ENCODE peak calls at places on chromosomes 11 and 22, in seven cellular contexts. V, T, W, L, E, H and R are unnamed samples.
A peak's percentile ranks its signal among the peaks of the same experiment; 100 is the strongest.

GRCh38 chr11:31702966-31703365 is 108.2 kb downstream of the PAX6 start:
- DNase-seq in V (no peak), T (no peak), W (peak; percentile 67), L (peak; percentile 52), E (peak; percentile 24), H (no peak), R (peak; percentile 6)

GRCh38 chr22:17733484-17733883 is 40.8 kb downstream of the BID start:
- DNase-seq in V (no peak), T (no peak), W (peak; percentile 64), L (peak; percentile 65), E (no peak), H (no peak), R (no peak)

GRCh38 chr22:23070418-23071162 is at the start of gene GNAZ:
- DNase-seq in V (no peak), T (no peak), W (no peak), L (no peak), E (no peak), H (peak; percentile 45), R (no peak)

GRCh38 chr22:49090853-49091135 is 736.9 kb downstream of the BRD1 start:
- DNase-seq in V (no peak), T (no peak), W (no peak), L (no peak), E (no peak), H (no peak), R (no peak)

GRCh38 chr22:44676441-44677298 is 25.3 kb upstream of the PRR5 start:
- DNase-seq in V (no peak), T (no peak), W (peak; percentile 13), L (no peak), E (no peak), H (no peak), R (no peak)

GRCh38 chr22:45511847-45512261 is 9.2 kb downstream of the FBLN1 start:
- DNase-seq in V (no peak), T (no peak), W (peak; percentile 93), L (no peak), E (peak; percentile 70), H (peak; percentile 77), R (peak; percentile 80)

GRCh38 chr11:44747339-44747738 is 20.6 kb downstream of the TSPAN18 start:
- DNase-seq in V (no peak), T (no peak), W (peak; percentile 21), L (no peak), E (no peak), H (no peak), R (no peak)

GRCh38 chr22:29979645-29980303 is 96.8 kb downstream of the MTMR3 start:
- DNase-seq in V (peak; percentile 11), T (no peak), W (no peak), L (no peak), E (no peak), H (no peak), R (no peak)

GRCh38 chr11:4083198-4083597 is 11.4 kb upstream of the RRM1 start:
- DNase-seq in V (no peak), T (no peak), W (no peak), L (no peak), E (no peak), H (no peak), R (no peak)

GRCh38 chr11:96567193-96567592 is 177.4 kb downstream of the JRKL start:
- DNase-seq in V (no peak), T (no peak), W (no peak), L (no peak), E (no peak), H (no peak), R (peak; percentile 31)

GRCh38 chr11:123480290-123480815 is 50.3 kb downstream of the GRAMD1B start:
- DNase-seq in V (no peak), T (no peak), W (no peak), L (no peak), E (no peak), H (no peak), R (no peak)

GRCh38 chr11:66311965-66312548 is 4.8 kb downstream of the CD248 start:
- DNase-seq in V (peak; percentile 85), T (peak; percentile 96), W (peak; percentile 89), L (peak; percentile 88), E (peak; percentile 84), H (peak; percentile 96), R (peak; percentile 95)

GRCh38 chr11:69983571-69983877 is 94.6 kb upstream of the ANO1 start:
- DNase-seq in V (no peak), T (no peak), W (no peak), L (no peak), E (no peak), H (no peak), R (no peak)

GRCh38 chr22:44270556-44270880 is 42.2 kb downstream of the SHISAL1 start:
- DNase-seq in V (no peak), T (no peak), W (no peak), L (no peak), E (no peak), H (no peak), R (no peak)

GRCh38 chr11:14029971-14030531 is 67.5 kb downstream of the SPON1 start:
- DNase-seq in V (no peak), T (no peak), W (peak; percentile 81), L (peak; percentile 14), E (peak; percentile 24), H (peak; percentile 82), R (peak; percentile 79)

GRCh38 chr22:20256562-20257473 is 11.3 kb downstream of the RTN4R start:
- DNase-seq in V (no peak), T (no peak), W (no peak), L (no peak), E (no peak), H (no peak), R (no peak)

GRCh38 chr11:62708423-62709261 is 1.2 kb downstream of the GNG3 start:
- DNase-seq in V (no peak), T (no peak), W (no peak), L (no peak), E (no peak), H (no peak), R (no peak)

GRCh38 chr22:19962246-19962908 is 20.8 kb upstream of the TXNRD2 start:
- DNase-seq in V (no peak), T (peak; percentile 27), W (peak; percentile 73), L (peak; percentile 78), E (peak; percentile 68), H (peak; percentile 78), R (peak; percentile 77)

GRCh38 chr11:2420502-2421225 is 20.1 kb downstream of the TSSC4 start:
- DNase-seq in V (peak; percentile 88), T (peak; percentile 43), W (peak; percentile 59), L (peak; percentile 71), E (peak; percentile 17), H (peak; percentile 83), R (peak; percentile 74)